ENCODE peak calls at places on chromosome 17, in nine cellular contexts. Y, W, G, S, U, X, F, C and J are unnamed samples.

GRCh38 chr17:15392326-15392739 is 50.9 kb upstream of the TEKT3 start:
- DNase-seq in Y (peak; percentile 93), W (peak; percentile 82), G (no peak), S (no peak), U (peak; percentile 31), X (no peak), F (no peak), C (no peak), J (no peak)

GRCh38 chr17:7294614-7295153 is at the start of gene YBX2:
- DNase-seq in Y (no peak), W (no peak), G (no peak), S (no peak), U (peak; percentile 61), X (peak; percentile 55), F (peak; percentile 55), C (no peak), J (peak; percentile 89)

GRCh38 chr17:2057130-2057713 is 2.3 kb downstream of the HIC1 start:
- DNase-seq in Y (no peak), W (no peak), G (no peak), S (no peak), U (no peak), X (no peak), F (no peak), C (no peak), J (no peak)

GRCh38 chr17:7853693-7854043 is 1.2 kb upstream of the TMEM88 start:
- DNase-seq in Y (no peak), W (no peak), G (no peak), S (peak; percentile 71), U (no peak), X (no peak), F (peak; percentile 34), C (no peak), J (no peak)

GRCh38 chr17:9389116-9389515 is 186.5 kb downstream of the STX8 start:
- DNase-seq in Y (peak; percentile 91), W (peak; percentile 67), G (peak; percentile 38), S (no peak), U (no peak), X (no peak), F (no peak), C (no peak), J (no peak)

GRCh38 chr17:51079049-51079448 is 41.6 kb downstream of the SPAG9 start:
- DNase-seq in Y (peak; percentile 49), W (peak; percentile 30), G (no peak), S (no peak), U (no peak), X (no peak), F (no peak), C (no peak), J (no peak)

GRCh38 chr17:76054112-76054476 is 18.2 kb downstream of the SRP68 start:
- DNase-seq in Y (peak; percentile 77), W (no peak), G (no peak), S (no peak), U (no peak), X (no peak), F (no peak), C (no peak), J (no peak)

GRCh38 chr17:16971458-16972338 is at the start of gene TNFRSF13B:
- DNase-seq in Y (no peak), W (no peak), G (no peak), S (no peak), U (no peak), X (no peak), F (no peak), C (no peak), J (no peak)

DNA sequence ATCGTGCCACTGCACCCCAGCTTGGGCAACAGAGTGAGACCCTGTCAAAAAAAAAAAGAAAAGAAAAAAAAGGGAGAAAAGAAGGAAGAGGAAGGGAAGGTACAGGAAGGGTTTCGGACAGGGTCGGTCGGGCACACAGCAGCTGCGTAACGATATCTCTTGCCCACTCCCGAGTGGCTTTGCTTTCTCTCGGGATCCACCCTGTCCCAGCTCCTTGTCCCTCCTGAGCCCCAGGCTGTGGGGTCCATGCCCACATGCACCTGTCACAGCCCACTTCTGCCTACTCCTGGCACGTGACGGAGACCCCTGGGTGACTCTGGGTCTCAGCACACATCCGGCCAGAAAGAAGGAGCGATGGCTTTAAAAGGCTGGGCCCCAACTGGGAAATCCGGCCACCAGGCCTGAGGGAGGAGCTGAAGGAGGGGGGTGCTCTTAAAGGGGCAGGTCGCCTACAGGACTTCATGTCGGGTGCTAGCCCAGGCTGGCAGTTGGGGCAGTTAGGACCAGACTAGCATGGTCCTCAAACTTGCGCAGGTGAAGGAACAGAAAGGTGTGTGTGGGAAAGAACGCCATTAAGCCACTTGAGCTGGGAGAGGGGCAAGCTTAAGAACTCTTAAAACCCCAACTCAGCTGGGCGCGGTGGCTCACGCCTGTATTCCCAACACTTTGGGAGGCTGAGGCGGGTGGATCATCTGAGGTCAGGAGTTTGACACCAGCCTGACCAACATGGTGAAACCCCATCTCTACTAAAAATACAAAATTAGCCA is at the start of gene GHDC:
- DNase-seq in Y (peak; percentile 70), W (peak; percentile 67), G (peak; percentile 82), S (peak; percentile 85), U (peak; percentile 83), X (peak; percentile 48), F (peak; percentile 88), C (peak; percentile 88), J (peak; percentile 95)
- H3K27ac ChIP-seq in Y (peak within 1 kb of the TSS; percentile 78), W (peak within 1 kb of the TSS; percentile 58), G (peak within 1 kb of the TSS; percentile 89), S (peak within 1 kb of the TSS; percentile 87), U (peak within 1 kb of the TSS; percentile 82), X (peak within 1 kb of the TSS; percentile 82), F (peak within 1 kb of the TSS; percentile 75), C (peak within 1 kb of the TSS; percentile 84), J (peak within 1 kb of the TSS; percentile 3)

GRCh38 chr17:47208744-47209488 is at the start of gene MYL4:
- DNase-seq in Y (peak; percentile 11), W (no peak), G (no peak), S (no peak), U (no peak), X (no peak), F (no peak), C (no peak), J (no peak)
- H3K27ac ChIP-seq in Y (no peak within 1 kb of the TSS), W (peak within 1 kb of the TSS; percentile 52), G (no peak within 1 kb of the TSS), S (peak within 1 kb of the TSS; percentile 31), U (no peak within 1 kb of the TSS), X (no peak within 1 kb of the TSS), F (no peak within 1 kb of the TSS), C (no peak within 1 kb of the TSS), J (no peak within 1 kb of the TSS)

GRCh38 chr17:37142294-37142944 is 193.7 kb downstream of the AATF start:
- DNase-seq in Y (no peak), W (no peak), G (no peak), S (no peak), U (no peak), X (no peak), F (no peak), C (no peak), J (no peak)

GRCh38 chr17:37146578-37147119 is 197.9 kb downstream of the AATF start:
- DNase-seq in Y (no peak), W (no peak), G (no peak), S (no peak), U (no peak), X (no peak), F (no peak), C (no peak), J (no peak)

GRCh38 chr17:37148171-37148570 is 199.4 kb downstream of the AATF start:
- DNase-seq in Y (peak; percentile 18), W (no peak), G (no peak), S (no peak), U (no peak), X (no peak), F (no peak), C (no peak), J (no peak)

GRCh38 chr17:37147301-37147812 is 198.6 kb downstream of the AATF start:
- DNase-seq in Y (peak; percentile 28), W (peak; percentile 10), G (no peak), S (no peak), U (no peak), X (no peak), F (no peak), C (no peak), J (no peak)
- H3K27ac ChIP-seq in Y (no peak overlapping the region), W (no peak overlapping the region), G (no peak overlapping the region), S (no peak overlapping the region), U (no peak overlapping the region), X (no peak overlapping the region), F (no peak overlapping the region), C (no peak overlapping the region), J (no peak overlapping the region)

GRCh38 chr17:80030730-80031410 is 4.8 kb downstream of the TBC1D16 start:
- DNase-seq in Y (no peak), W (no peak), G (peak; percentile 79), S (no peak), U (no peak), X (no peak), F (no peak), C (no peak), J (no peak)
- H3K27ac ChIP-seq in Y (no peak overlapping the region), W (no peak overlapping the region), G (peak overlapping the region; percentile 11), S (peak overlapping the region; percentile 74), U (no peak overlapping the region), X (no peak overlapping the region), F (no peak overlapping the region), C (peak overlapping the region; percentile 72), J (no peak overlapping the region)

GRCh38 chr17:78430892-78431691 is 52.6 kb downstream of the PGS1 start:
- DNase-seq in Y (no peak), W (no peak), G (no peak), S (no peak), U (no peak), X (no peak), F (no peak), C (no peak), J (no peak)

GRCh38 chr17:78428842-78429617 is 50.6 kb downstream of the PGS1 start:
- DNase-seq in Y (no peak), W (no peak), G (no peak), S (no peak), U (no peak), X (no peak), F (no peak), C (no peak), J (no peak)

GRCh38 chr17:78431692-78431958 is 53.2 kb downstream of the PGS1 start:
- DNase-seq in Y (no peak), W (no peak), G (no peak), S (no peak), U (no peak), X (no peak), F (no peak), C (no peak), J (no peak)

GRCh38 chr17:78428025-78428575 is 49.7 kb downstream of the PGS1 start:
- DNase-seq in Y (no peak), W (no peak), G (no peak), S (no peak), U (no peak), X (no peak), F (no peak), C (no peak), J (no peak)

GRCh38 chr17:78429618-78429995 is 51.2 kb downstream of the PGS1 start:
- DNase-seq in Y (no peak), W (no peak), G (no peak), S (no peak), U (no peak), X (no peak), F (no peak), C (no peak), J (no peak)
- H3K27ac ChIP-seq in Y (no peak overlapping the region), W (no peak overlapping the region), G (no peak overlapping the region), S (no peak overlapping the region), U (no peak overlapping the region), X (no peak overlapping the region), F (no peak overlapping the region), C (no peak overlapping the region), J (no peak overlapping the region)

DNA sequence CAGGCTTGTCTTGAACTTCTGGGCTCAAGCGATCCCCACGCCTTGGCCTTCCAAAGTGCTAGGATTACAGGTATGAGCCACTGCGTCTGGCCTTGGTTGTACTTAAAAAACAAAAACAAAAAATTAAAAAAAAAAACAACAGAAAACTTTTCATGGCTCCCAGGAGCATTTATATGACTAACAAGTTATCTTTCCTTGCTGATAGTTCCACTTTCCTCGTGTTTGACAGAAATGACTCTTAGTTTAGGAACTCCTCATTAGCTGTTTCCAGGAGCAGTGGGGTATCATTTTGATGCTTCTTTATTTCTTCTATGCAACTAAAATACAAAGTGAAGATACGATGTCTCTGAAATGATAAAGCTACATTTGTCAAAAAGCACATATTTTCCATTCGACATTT is 165.4 kb downstream of the PRKCA start:
- DNase-seq in Y (peak; percentile 63), W (peak; percentile 32), G (no peak), S (no peak), U (no peak), X (no peak), F (no peak), C (no peak), J (no peak)
- H3K27ac ChIP-seq in Y (peak overlapping the region; percentile 75), W (peak overlapping the region; percentile 89), G (no peak overlapping the region), S (no peak overlapping the region), U (peak overlapping the region; percentile 70), X (no peak overlapping the region), F (peak overlapping the region; percentile 4), C (peak overlapping the region; percentile 20), J (no peak overlapping the region)